ENCODE peak calls at places on chromosomes 5 and 9, in ten cellular contexts. S is H9; L is left lung; I is right lobe of liver; G is foreskin keratinocyte; W is cardiac muscle cell; D is ovary; Q is CD4-positive, alpha-beta T cell; X is IMR-90; F is psoas muscle. H is an unnamed sample.

GRCh38 chr5:167837127-167837526 is 454.3 kb upstream of the WWC1 start:
- DNase-seq in Q (no peak), L (no peak), X (no peak), F (no peak), G (peak), I (no peak), W (no peak), D (no peak), S (no peak), H (no peak)

GRCh38 chr5:78127875-78128274 is 166.6 kb downstream of the AP3B1 start:
- DNase-seq in S (no peak), W (no peak), I (no peak), X (no peak), Q (no peak), G (no peak), D (no peak), L (no peak), F (no peak), H (no peak)

GRCh38 chr5:151617383-151617840 is 26.3 kb upstream of the FAT2 start:
- DNase-seq in Q (no peak), D (no peak), S (no peak), L (no peak), X (no peak), G (peak), W (no peak), I (no peak), F (no peak), H (no peak)

GRCh38 chr9:109086221-109086620 is 33.5 kb downstream of the TMEM245 start:
- DNase-seq in X (peak), S (no peak), G (peak), I (no peak), L (no peak), W (peak), F (no peak), D (no peak), Q (no peak), H (no peak)

GRCh38 chr9:122536138-122536537 is 9.0 kb upstream of the OR1N1 start:
- DNase-seq in X (no peak), D (no peak), L (no peak), G (peak), S (no peak), Q (no peak), W (no peak), F (no peak), I (no peak), H (no peak)

GRCh38 chr5:107436276-107436675 is 234.5 kb downstream of the EFNA5 start:
- DNase-seq in L (no peak), W (no peak), X (no peak), D (no peak), F (no peak), Q (no peak), G (no peak), I (no peak), S (no peak), H (no peak)

GRCh38 chr5:170694911-170695310 is 88.6 kb upstream of the GABRP start:
- DNase-seq in I (no peak), Q (no peak), S (no peak), W (no peak), X (no peak), D (no peak), F (no peak), L (no peak), G (no peak), H (no peak)

GRCh38 chr9:107215381-107215780 is 67.7 kb upstream of the RAD23B start:
- DNase-seq in X (peak), Q (no peak), L (no peak), I (no peak), S (no peak), W (peak), F (no peak), D (no peak), G (peak), H (no peak)

GRCh38 chr9:91211919-91212318 is 149.8 kb downstream of the AUH start:
- DNase-seq in X (no peak), W (no peak), F (no peak), L (no peak), S (no peak), Q (no peak), I (peak), D (no peak), G (no peak), H (no peak)

GRCh38 chr5:141234109-141234508 is 11.0 kb downstream of the PCDHB14 start:
- DNase-seq in X (peak), W (peak), Q (no peak), F (no peak), D (peak), S (no peak), L (no peak), I (no peak), G (no peak), H (peak)

GRCh38 chr9:88741335-88741734 is 206.4 kb downstream of the NXNL2 start:
- DNase-seq in X (no peak), S (no peak), L (no peak), Q (no peak), F (no peak), W (no peak), I (no peak), G (no peak), D (no peak), H (no peak)

GRCh38 chr9:4792572-4793411 is at the start of gene RCL1:
- DNase-seq in D (peak), F (peak), X (peak), S (peak), Q (peak), G (peak), L (peak), W (peak), I (peak), H (peak)

GRCh38 chr9:137449931-137450537 is 8.9 kb upstream of the ENTPD8 start:
- DNase-seq in G (no peak), S (no peak), Q (peak), F (peak), X (no peak), W (no peak), L (peak), D (no peak), I (no peak), H (peak)

GRCh38 chr9:101119206-101119819 is 90.8 kb downstream of the PLPPR1 start:
- DNase-seq in L (peak), W (peak), I (peak), G (peak), D (no peak), F (peak), X (no peak), Q (no peak), S (peak), H (peak)

GRCh38 chr5:81556809-81557208 is 162.9 kb upstream of the ACOT12 start:
- DNase-seq in D (no peak), G (peak), W (no peak), S (no peak), L (no peak), I (no peak), F (no peak), Q (no peak), X (no peak), H (no peak)

GRCh38 chr5:159099049-159099760 is 511 bp downstream of the EBF1 start:
- DNase-seq in S (peak), G (peak), D (peak), F (peak), I (peak), L (peak), W (peak), Q (no peak), X (peak), H (no peak)

GRCh38 chr9:89247431-89248370 is 63.3 kb upstream of the CKS2 start:
- DNase-seq in D (no peak), S (peak), Q (no peak), L (no peak), W (peak), I (no peak), F (no peak), X (peak), G (peak), H (no peak)

GRCh38 chr5:152723482-152723881 is 318.4 kb upstream of the NMUR2 start:
- DNase-seq in Q (no peak), D (no peak), L (no peak), W (no peak), F (no peak), G (no peak), X (no peak), I (no peak), S (peak), H (no peak)

GRCh38 chr5:116153687-116154174 is 68.9 kb downstream of the COMMD10 start:
- DNase-seq in I (no peak), X (no peak), G (no peak), L (no peak), W (no peak), S (no peak), Q (no peak), D (no peak), F (peak), H (no peak)

GRCh38 chr9:98185611-98186171 is 6.7 kb downstream of the CORO2A start:
- DNase-seq in L (no peak), W (peak), D (no peak), I (no peak), S (no peak), F (peak), G (no peak), X (no peak), Q (no peak), H (no peak)

GRCh38 chr5:71475788-71476384 is 20.4 kb downstream of the BDP1 start:
- DNase-seq in I (no peak), X (peak), Q (no peak), S (no peak), G (peak), D (no peak), F (no peak), W (peak), L (no peak), H (no peak)

GRCh38 chr5:174309131-174309845 is 263.8 kb downstream of the NSG2 start:
- DNase-seq in X (no peak), D (no peak), Q (no peak), L (peak), G (no peak), F (no peak), S (peak), W (no peak), I (no peak), H (no peak)

GRCh38 chr5:43193171-43193951 is 1.3 kb downstream of the NIM1K start:
- DNase-seq in W (peak), L (no peak), G (peak), S (no peak), I (no peak), F (no peak), D (peak), Q (peak), X (peak), H (no peak)

GRCh38 chr9:134442087-134442470 is 115.8 kb downstream of the RXRA start:
- DNase-seq in G (no peak), W (peak), F (peak), S (no peak), L (no peak), I (no peak), Q (no peak), D (peak), X (no peak), H (no peak)

GRCh38 chr9:134445000-134445399 is 118.7 kb downstream of the RXRA start:
- DNase-seq in D (no peak), L (no peak), Q (no peak), S (no peak), I (no peak), F (no peak), X (no peak), W (no peak), G (no peak), H (no peak)

GRCh38 chr9:134442486-134443168 is 116.4 kb downstream of the RXRA start:
- DNase-seq in Q (no peak), X (no peak), G (no peak), S (no peak), F (peak), W (peak), L (no peak), I (no peak), D (no peak), H (peak)

GRCh38 chr9:134444040-134444315 is 117.7 kb downstream of the RXRA start:
- DNase-seq in L (no peak), W (no peak), I (no peak), S (no peak), F (no peak), X (no peak), D (no peak), G (no peak), Q (no peak), H (peak)

DNA sequence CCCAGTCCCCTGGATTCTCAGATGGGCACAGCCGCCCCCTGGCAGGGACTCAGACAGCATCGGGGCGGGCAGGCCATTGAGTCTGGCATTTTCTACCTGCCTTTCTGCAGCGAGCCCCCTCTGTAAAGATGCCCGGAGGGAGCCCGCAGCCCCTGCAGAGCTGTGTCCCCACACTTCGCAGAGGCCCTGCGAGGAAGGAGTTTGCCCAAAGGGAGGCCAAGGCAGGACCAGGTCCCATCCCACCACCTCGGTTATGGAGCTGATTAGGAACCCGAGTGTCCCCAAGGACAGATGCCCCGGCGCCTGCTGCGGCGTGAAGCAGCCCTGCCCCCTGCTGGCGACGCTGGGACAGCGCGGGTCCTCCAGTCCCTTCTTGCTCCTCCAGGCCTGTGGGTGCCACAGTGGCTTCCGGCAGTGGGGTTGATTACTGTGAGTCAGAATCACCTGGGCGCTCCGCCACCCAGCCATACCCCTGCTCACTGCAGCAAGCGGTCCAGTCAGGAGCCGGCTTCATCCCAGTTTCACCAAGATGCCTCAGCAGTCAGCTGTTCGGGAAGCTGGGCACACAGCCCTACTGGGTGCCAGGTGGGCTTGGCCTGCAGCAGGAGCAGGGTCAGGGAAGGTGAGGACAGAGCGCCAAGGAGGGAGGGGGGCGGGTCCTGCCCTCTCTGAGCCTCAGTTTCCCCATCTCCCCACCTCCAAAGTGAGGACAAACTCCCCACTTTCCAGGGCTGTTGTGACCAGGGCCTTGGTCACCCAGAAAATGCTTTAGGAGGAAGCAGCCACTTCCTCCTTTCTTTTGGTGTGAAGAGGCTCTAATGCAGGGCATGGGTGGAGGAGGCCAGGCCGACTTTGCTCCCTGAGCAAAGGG is 117.1 kb downstream of the RXRA start:
- DNase-seq in S (peak), G (peak), W (peak), F (peak), Q (peak), I (peak), D (peak), L (peak), X (peak), H (peak)
- H3K27ac ChIP-seq in S (no peak), G (no peak), W (no peak), F (peak), Q (no peak), I (no peak), D (no peak), L (no peak), X (no peak), H (peak)

DNA sequence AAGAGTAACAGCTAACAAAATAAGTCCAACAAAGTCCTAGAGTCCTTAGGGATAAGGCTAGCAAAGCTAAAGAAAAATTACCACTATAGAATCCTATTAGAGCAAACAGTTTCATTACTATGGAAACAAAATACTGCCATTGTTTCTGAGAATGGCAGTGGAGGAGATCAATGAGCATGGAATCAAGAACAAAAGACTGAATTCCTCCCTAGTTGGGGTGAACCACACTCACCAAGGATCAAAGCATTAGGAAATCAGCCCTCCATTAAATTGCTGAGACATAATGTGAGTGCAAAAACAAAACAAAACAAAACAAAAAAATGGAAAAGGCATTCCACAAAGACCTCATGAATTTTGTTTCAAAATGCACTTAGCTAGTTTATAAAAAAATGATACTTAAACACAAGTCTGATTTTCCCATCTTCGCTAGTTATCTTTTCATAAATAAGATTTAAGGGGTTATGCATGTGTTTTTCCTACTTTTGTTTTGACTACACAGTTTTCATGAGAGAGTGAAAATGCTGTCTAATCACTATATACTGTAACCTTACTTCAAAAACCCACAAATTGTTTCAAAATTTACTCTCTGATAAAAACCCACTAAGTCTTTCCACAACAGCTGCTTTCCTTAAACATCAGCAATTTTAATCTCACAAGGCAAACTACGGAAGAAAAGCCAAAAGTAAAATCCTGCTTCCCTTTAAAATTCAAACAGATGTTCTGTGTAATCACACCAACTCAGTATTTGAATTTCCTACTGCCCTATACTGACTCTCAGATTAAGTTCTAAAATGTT is 9.7 kb downstream of the SERINC5 start:
- DNase-seq in G (peak), D (no peak), I (no peak), F (no peak), X (peak), L (no peak), S (no peak), W (peak), Q (no peak), H (no peak)
- H3K27ac ChIP-seq in G (peak), D (peak), I (no peak), F (peak), X (no peak), L (peak), S (peak), W (peak), Q (no peak), H (peak)

DNA sequence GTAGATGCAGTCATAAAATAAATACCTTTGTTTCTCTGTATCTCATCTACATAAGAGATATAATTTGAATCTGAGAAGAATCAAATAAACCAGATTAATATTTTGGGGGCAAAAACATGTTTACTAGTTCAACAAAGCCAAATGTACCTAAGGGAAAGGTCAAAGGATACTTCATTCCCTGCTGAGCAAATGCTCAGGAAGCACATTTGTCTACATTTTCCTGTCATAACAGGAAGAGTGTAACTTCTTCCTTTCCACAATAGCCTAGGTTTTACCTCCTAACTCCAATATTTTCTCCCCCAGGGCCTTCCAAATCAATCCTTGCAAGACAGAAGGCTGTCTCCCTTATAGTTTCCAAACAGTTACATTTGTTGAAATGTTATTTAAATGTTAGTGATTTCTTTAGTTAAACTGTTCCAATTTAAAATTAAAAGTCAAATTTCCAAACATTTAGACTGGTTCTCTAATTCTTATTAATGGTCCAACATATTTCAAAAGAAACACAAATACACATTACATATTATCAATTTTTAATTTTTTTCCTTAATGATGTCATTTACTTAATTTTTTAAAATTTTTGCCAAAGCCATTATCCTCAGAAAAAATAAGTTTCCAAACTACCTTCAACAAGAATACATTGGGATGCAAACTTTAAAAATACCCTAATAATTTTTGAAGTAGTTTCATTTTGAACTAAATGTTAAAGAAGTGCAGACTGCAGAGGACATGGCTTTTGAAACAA is 67.8 kb downstream of the MEF2C start:
- DNase-seq in Q (no peak), I (no peak), W (no peak), F (no peak), L (no peak), G (no peak), S (no peak), D (no peak), X (no peak), H (no peak)
- H3K27ac ChIP-seq in Q (no peak), I (no peak), W (peak), F (peak), L (no peak), G (no peak), S (no peak), D (no peak), X (no peak), H (no peak)

GRCh38 chr5:38341641-38342040 is 83.3 kb downstream of the EGFLAM start:
- DNase-seq in I (no peak), F (no peak), D (no peak), L (no peak), Q (no peak), X (no peak), W (no peak), S (no peak), G (peak), H (no peak)
- H3K27ac ChIP-seq in I (no peak), F (no peak), D (no peak), L (no peak), Q (no peak), X (no peak), W (no peak), S (no peak), G (no peak), H (no peak)

DNA sequence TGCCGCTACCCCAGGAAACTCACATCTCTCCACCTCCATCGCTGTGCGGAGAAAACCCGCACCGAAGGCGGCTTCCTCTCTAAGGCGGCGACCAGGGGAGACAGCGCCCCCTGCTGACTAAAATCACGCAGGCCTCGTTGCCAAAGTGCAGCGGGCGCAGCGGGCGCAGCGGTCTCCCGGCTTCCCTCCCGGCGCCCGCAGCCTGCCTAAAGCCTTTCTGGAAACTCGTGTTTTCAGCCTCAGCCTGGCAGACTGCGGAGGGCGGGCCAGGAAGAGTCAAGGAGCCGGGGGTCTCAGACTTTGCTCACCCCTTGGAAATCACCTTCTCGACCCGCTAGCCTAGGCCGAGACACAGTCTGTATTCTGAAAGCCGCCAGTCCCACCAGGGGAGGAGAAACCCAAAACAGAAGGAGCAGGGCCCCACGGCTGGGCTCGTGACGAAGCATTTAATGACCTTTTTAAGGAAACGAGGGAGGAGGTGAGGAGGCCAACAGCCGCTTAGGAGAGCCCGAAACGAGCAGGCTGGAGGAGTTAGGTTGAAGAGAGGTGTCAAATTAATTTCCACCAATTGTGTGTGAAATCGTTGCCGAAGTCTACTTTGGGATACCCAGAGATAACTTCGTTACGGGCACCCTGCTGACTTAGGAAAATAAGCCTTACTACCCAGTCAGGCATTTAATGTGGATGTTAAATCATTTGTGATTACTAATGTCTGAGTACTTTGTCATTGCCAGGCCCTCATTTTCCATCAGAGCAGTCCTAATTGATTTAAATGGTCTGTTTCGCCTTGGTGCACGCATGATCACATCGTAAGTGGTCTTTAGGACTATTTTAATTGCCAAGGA is 7.3 kb upstream of the FOXB2 start:
- DNase-seq in X (peak), F (peak), L (peak), D (peak), S (peak), W (peak), G (no peak), Q (peak), I (peak), H (peak)
- H3K27ac ChIP-seq in X (no peak), F (no peak), L (no peak), D (no peak), S (no peak), W (no peak), G (no peak), Q (no peak), I (no peak), H (no peak)

H was measured in pancreas.